ENCODE peak calls at places on chromosome 2, in four cellular contexts. W is HS-27A, P is upper lobe of right lung, E is T-helper 1 cell. F is an unnamed sample.

GRCh38 chr2:29697181-29697580 is 224.2 kb downstream of the ALK start:
- DNase-seq in W (no peak), P (no peak), E (no peak), F (no peak)

GRCh38 chr2:133790706-133791105 is 222.4 kb upstream of the NCKAP5 start:
- DNase-seq in W (no peak), P (no peak), E (no peak), F (no peak)

GRCh38 chr2:225932741-225933413 is 533.4 kb downstream of the NYAP2 start:
- DNase-seq in W (no peak), P (no peak), E (no peak), F (no peak)

GRCh38 chr2:145228506-145228905 is 708.6 kb upstream of the ZEB2 start:
- DNase-seq in W (no peak), P (no peak), E (no peak), F (no peak)

GRCh38 chr2:213147550-213147949 is 3.9 kb downstream of the IKZF2 start:
- DNase-seq in W (no peak), P (no peak), E (no peak), F (peak; percentile 9)

GRCh38 chr2:17735864-17736263 is 17.7 kb downstream of the SMC6 start:
- DNase-seq in W (no peak), P (no peak), E (no peak), F (no peak)

GRCh38 chr2:221817052-221817451 is 244.9 kb upstream of the EPHA4 start:
- DNase-seq in W (no peak), P (no peak), E (no peak), F (no peak)

GRCh38 chr2:47631840-47632398 is 151.0 kb upstream of the MSH6 start:
- DNase-seq in W (peak; percentile 35), P (peak; percentile 73), E (no peak), F (no peak)

GRCh38 chr2:191851159-191851558 is 4.3 kb upstream of the CAVIN2 start:
- DNase-seq in W (no peak), P (no peak), E (no peak), F (no peak)

GRCh38 chr2:157691131-157691530 is 62.5 kb upstream of the ACVR1C start:
- DNase-seq in W (no peak), P (no peak), E (no peak), F (no peak)

GRCh38 chr2:216546646-216547403 is 48.2 kb downstream of the RPL37A start:
- DNase-seq in W (no peak), P (no peak), E (no peak), F (no peak)

GRCh38 chr2:239087041-239087710 is 239.3 kb downstream of the TWIST2 start:
- DNase-seq in W (no peak), P (no peak), E (no peak), F (no peak)

GRCh38 chr2:230932556-230933511 is 7.8 kb upstream of the GPR55 start:
- DNase-seq in W (no peak), P (no peak), E (no peak), F (no peak)

GRCh38 chr2:207449673-207450072 is 80.1 kb upstream of the CREB1 start:
- DNase-seq in W (no peak), P (no peak), E (no peak), F (no peak)

GRCh38 chr2:101614127-101614759 is 83.3 kb upstream of the MAP4K4 start:
- DNase-seq in W (no peak), P (no peak), E (no peak), F (no peak)

GRCh38 chr2:200252661-200253067 is 53.8 kb upstream of the SPATS2L start:
- DNase-seq in W (peak; percentile 3), P (no peak), E (no peak), F (no peak)

GRCh38 chr2:71783215-71783614 is 329.9 kb downstream of the DYSF start:
- DNase-seq in W (no peak), P (no peak), E (no peak), F (no peak)

GRCh38 chr2:110768591-110768990 is 36.2 kb downstream of the ACOXL start:
- DNase-seq in W (no peak), P (no peak), E (no peak), F (no peak)

GRCh38 chr2:141641462-141641861 is 489.4 kb downstream of the LRP1B start:
- DNase-seq in W (peak; percentile 7), P (no peak), E (no peak), F (no peak)

GRCh38 chr2:64609229-64609994 is 44.3 kb downstream of the SERTAD2 start:
- DNase-seq in W (no peak), P (peak; percentile 89), E (peak; percentile 45), F (peak; percentile 53)

GRCh38 chr2:240919786-240920782 is 13.9 kb downstream of the CROCC2 start:
- DNase-seq in W (no peak), P (peak; percentile 61), E (no peak), F (peak; percentile 1)

GRCh38 chr2:174259981-174260380 is 11.6 kb upstream of the OLA1 start:
- DNase-seq in W (no peak), P (no peak), E (no peak), F (no peak)

GRCh38 chr2:43106767-43107527 is 119.5 kb downstream of the ZFP36L2 start:
- DNase-seq in W (no peak), P (no peak), E (no peak), F (no peak)

GRCh38 chr2:167005096-167005495 is 116.8 kb downstream of the XIRP2 start:
- DNase-seq in W (no peak), P (no peak), E (no peak), F (no peak)